ENCODE peak calls at places on chromosomes 13 and 19, in eight cellular contexts. M, G, Y, X, S, P, W and T are unnamed samples.

GRCh38 chr13:79646880-79647279 is 165.9 kb downstream of the NDFIP2 start:
- DNase-seq in W (no peak), X (no peak), P (no peak), M (no peak), Y (no peak), G (no peak), S (peak; percentile 5), T (no peak)

GRCh38 chr13:110010433-110011135 is 224.2 kb upstream of the IRS2 start:
- DNase-seq in M (no peak), W (no peak), P (peak; percentile 80), G (no peak), X (no peak), S (no peak), Y (no peak), T (no peak)

GRCh38 chr13:48068036-48068435 is 26.9 kb downstream of the MED4 start:
- DNase-seq in G (no peak), S (no peak), W (no peak), M (no peak), X (no peak), Y (no peak), P (no peak), T (no peak)

GRCh38 chr13:41268764-41269163 is 5.4 kb upstream of the MTRF1 start:
- DNase-seq in Y (peak; percentile 51), P (peak; percentile 24), G (no peak), X (no peak), M (peak; percentile 5), W (no peak), S (peak; percentile 20), T (no peak)

GRCh38 chr13:23618341-23618740 is 48.1 kb downstream of the TNFRSF19 start:
- DNase-seq in X (no peak), W (peak; percentile 73), Y (peak; percentile 96), S (peak; percentile 58), M (no peak), G (no peak), P (peak; percentile 99), T (no peak)

GRCh38 chr19:36027696-36028095 is 5.0 kb downstream of the CLIP3 start:
- DNase-seq in S (no peak), P (no peak), X (no peak), M (no peak), Y (no peak), W (no peak), G (no peak), T (no peak)

GRCh38 chr13:76833465-76833864 is 52.7 kb downstream of the KCTD12 start:
- DNase-seq in X (no peak), Y (no peak), P (no peak), W (no peak), S (no peak), M (no peak), G (no peak), T (no peak)

GRCh38 chr13:95641291-95641811 is 3.2 kb downstream of the DZIP1 start:
- DNase-seq in W (no peak), G (no peak), S (peak; percentile 20), Y (no peak), M (no peak), X (no peak), P (no peak), T (no peak)

GRCh38 chr13:71864981-71865857 is 1.8 kb downstream of the DACH1 start:
- DNase-seq in G (no peak), P (no peak), M (no peak), X (peak; percentile 51), W (no peak), Y (peak; percentile 2), S (peak; percentile 37), T (peak; percentile 53)

GRCh38 chr13:37129867-37130266 is 24.4 kb upstream of the CSNK1A1L start:
- DNase-seq in X (no peak), P (no peak), S (no peak), Y (no peak), M (no peak), G (no peak), W (peak; percentile 21), T (no peak)

GRCh38 chr13:40236566-40237168 is 429.8 kb downstream of the FOXO1 start:
- DNase-seq in P (peak; percentile 59), S (no peak), W (peak; percentile 55), M (no peak), G (no peak), X (no peak), Y (no peak), T (no peak)

GRCh38 chr19:18831524-18832330 is at the start of gene UPF1:
- DNase-seq in G (peak; percentile 55), W (peak; percentile 80), Y (peak; percentile 87), S (peak; percentile 91), X (peak; percentile 92), P (peak; percentile 89), M (peak; percentile 79), T (peak; percentile 97)

GRCh38 chr13:44452418-44452817 is 78.8 kb downstream of the SERP2 start:
- DNase-seq in Y (no peak), W (no peak), P (no peak), G (no peak), S (no peak), M (no peak), X (no peak), T (no peak)

GRCh38 chr13:114230117-114230516 is 4.6 kb upstream of the CDC16 start:
- DNase-seq in G (no peak), S (no peak), P (peak; percentile 38), M (no peak), Y (no peak), X (no peak), W (no peak), T (no peak)

GRCh38 chr19:3350014-3350663 is 16.2 kb upstream of the NFIC start:
- DNase-seq in P (peak; percentile 49), S (peak; percentile 41), M (peak; percentile 83), X (no peak), G (no peak), W (no peak), Y (peak; percentile 67), T (no peak)

GRCh38 chr19:46634656-46635218 is 1.3 kb downstream of the GNG8 start:
- DNase-seq in S (no peak), Y (no peak), G (no peak), P (no peak), W (no peak), X (peak; percentile 93), M (no peak), T (peak; percentile 81)

GRCh38 chr19:2164020-2164988 is 571 bp downstream of the DOT1L start:
- DNase-seq in Y (peak; percentile 33), P (no peak), G (no peak), M (no peak), S (peak; percentile 53), X (peak; percentile 15), W (no peak), T (no peak)

GRCh38 chr13:80213201-80213600 is 127.7 kb downstream of the SPRY2 start:
- DNase-seq in P (no peak), S (no peak), G (no peak), W (no peak), X (no peak), Y (no peak), M (no peak), T (no peak)

GRCh38 chr13:80160110-80160509 is 180.8 kb downstream of the SPRY2 start:
- DNase-seq in S (no peak), G (no peak), M (no peak), P (no peak), W (no peak), X (no peak), Y (no peak), T (no peak)

GRCh38 chr13:23510979-23511735 is 59.1 kb upstream of the TNFRSF19 start:
- DNase-seq in X (peak; percentile 44), W (no peak), M (no peak), Y (peak; percentile 70), P (peak; percentile 78), S (peak; percentile 18), G (no peak), T (peak; percentile 96)

GRCh38 chr19:4504874-4505569 is 13.3 kb downstream of the PLIN4 start:
- DNase-seq in P (no peak), W (no peak), S (no peak), M (no peak), X (no peak), Y (no peak), G (no peak), T (no peak)

GRCh38 chr19:13401388-13401787 is 104.9 kb downstream of the CACNA1A start:
- DNase-seq in S (peak; percentile 14), Y (peak; percentile 73), X (no peak), W (peak; percentile 5), P (peak; percentile 20), G (no peak), M (no peak), T (peak; percentile 31)

GRCh38 chr13:51222510-51223283 is 499 bp downstream of the FAM124A start:
- DNase-seq in S (peak; percentile 36), W (no peak), M (no peak), Y (no peak), P (no peak), G (no peak), X (no peak), T (peak; percentile 53)

GRCh38 chr19:371501-372160 is 27.0 kb upstream of the MIER2 start:
- DNase-seq in W (no peak), Y (no peak), M (no peak), G (no peak), X (no peak), S (no peak), P (peak; percentile 22), T (peak; percentile 31)

GRCh38 chr13:108915095-108915633 is 285.8 kb downstream of the MYO16 start:
- DNase-seq in S (peak; percentile 77), M (peak; percentile 59), W (peak; percentile 49), G (no peak), X (no peak), P (peak; percentile 88), Y (peak; percentile 39), T (peak; percentile 31)

GRCh38 chr13:110306960-110307696 is at the start of the genes COL4A1 and COL4A2:
- DNase-seq in P (peak; percentile 88), G (no peak), Y (peak; percentile 75), W (no peak), M (peak; percentile 58), S (peak; percentile 66), X (no peak), T (no peak)

GRCh38 chr13:54614729-54615128 is 1586.1 kb downstream of the OLFM4 start:
- DNase-seq in Y (no peak), W (no peak), S (no peak), G (no peak), M (no peak), X (no peak), P (no peak), T (peak; percentile 80)

GRCh38 chr19:41882568-41883462 is at the start of gene ARHGEF1:
- DNase-seq in P (no peak), M (no peak), S (peak; percentile 6), X (peak; percentile 41), Y (peak; percentile 45), G (no peak), W (no peak), T (no peak)